ENCODE peak calls at places on chromosomes 4 and X, in six cellular contexts. X is endothelial cell, P is lower lobe of right lung, E is GM20000, S is mucosa of descending colon, F is CD14-positive monocyte. D is an unnamed sample.

GRCh38 chrX:1500701-1501624 is 36.0 kb downstream of the P2RY8 start:
- DNase-seq in P (no peak), F (no peak), E (peak; percentile 67), S (no peak), X (no peak), D (peak; percentile 74)

GRCh38 chr4:41209187-41209586 is 5.2 kb downstream of the APBB2 start:
- DNase-seq in X (no peak), P (no peak), S (peak; percentile 67), E (no peak), F (no peak), D (no peak)

GRCh38 chr4:73607375-73608026 is 12.7 kb downstream of the RASSF6 start:
- DNase-seq in X (no peak), E (no peak), S (no peak), P (no peak), F (no peak), D (no peak)

GRCh38 chr4:103197765-103198110 is 405 bp downstream of the CENPE start:
- DNase-seq in X (no peak), P (no peak), F (no peak), E (no peak), S (no peak), D (no peak)

GRCh38 chrX:9182041-9182440 is 148.1 kb upstream of the FAM9B start:
- DNase-seq in P (no peak), F (no peak), E (no peak), X (no peak), S (no peak), D (no peak)

GRCh38 chr4:52198356-52198755 is 147.3 kb downstream of the SPATA18 start:
- DNase-seq in F (no peak), S (no peak), X (no peak), E (no peak), P (no peak), D (no peak)

GRCh38 chrX:63115196-63115595 is 235.9 kb downstream of the SPIN4 start:
- DNase-seq in F (no peak), P (no peak), X (no peak), E (no peak), S (no peak), D (no peak)

GRCh38 chrX:153723351-153724251 is 586 bp downstream of the BCAP31 start:
- DNase-seq in X (peak; percentile 42), E (peak; percentile 74), S (peak; percentile 50), F (no peak), P (peak; percentile 65), D (no peak)

GRCh38 chr4:121358473-121358872 is 22.3 kb downstream of the QRFPR start:
- DNase-seq in S (no peak), X (no peak), P (no peak), E (no peak), F (no peak), D (no peak)

GRCh38 chr4:29224911-29225310 is 1495.3 kb upstream of the PCDH7 start:
- DNase-seq in S (no peak), F (no peak), X (no peak), E (no peak), P (no peak), D (no peak)

GRCh38 chr4:124940387-124940786 is 227.9 kb upstream of the ANKRD50 start:
- DNase-seq in F (no peak), S (no peak), P (no peak), E (no peak), X (no peak), D (no peak)

GRCh38 chrX:39336709-39337294 is 535.5 kb downstream of the MID1IP1 start:
- DNase-seq in F (no peak), P (no peak), X (no peak), S (peak; percentile 31), E (peak; percentile 20), D (no peak)

GRCh38 chrX:130746709-130747347 is 156.2 kb downstream of the ENOX2 start:
- DNase-seq in S (no peak), E (no peak), F (no peak), P (no peak), X (no peak), D (no peak)

GRCh38 chr4:48129307-48130014 is 4.6 kb downstream of the TXK start:
- DNase-seq in P (no peak), F (no peak), X (no peak), S (peak; percentile 41), E (no peak), D (no peak)

GRCh38 chr4:82201805-82202636 is 171.8 kb downstream of the HNRNPD start:
- DNase-seq in X (peak; percentile 68), S (peak; percentile 71), F (no peak), E (no peak), P (no peak), D (no peak)

GRCh38 chr4:151103758-151104157 is 4.3 kb downstream of the RPS3A start:
- DNase-seq in X (no peak), F (no peak), S (no peak), P (no peak), E (no peak), D (no peak)

GRCh38 chrX:68997911-68998310 is 167.3 kb downstream of the PJA1 start:
- DNase-seq in S (peak; percentile 29), E (no peak), F (no peak), X (no peak), P (no peak), D (no peak)

GRCh38 chr4:90181644-90182043 is 54.5 kb downstream of the CCSER1 start:
- DNase-seq in P (no peak), S (peak; percentile 9), F (no peak), E (no peak), X (no peak), D (no peak)

GRCh38 chr4:96342790-96343455 is 503.0 kb downstream of the PDHA2 start:
- DNase-seq in X (no peak), E (no peak), P (no peak), S (no peak), F (no peak), D (no peak)

GRCh38 chrX:68413254-68413653 is 20.0 kb downstream of the OPHN1 start:
- DNase-seq in P (no peak), X (no peak), E (no peak), F (no peak), S (no peak), D (no peak)

GRCh38 chr4:92303621-92304027 is at the start of gene GRID2:
- DNase-seq in F (no peak), X (peak; percentile 60), S (no peak), E (no peak), P (no peak), D (no peak)

GRCh38 chrX:10109695-10110094 is 47.1 kb upstream of the CLCN4 start:
- DNase-seq in X (no peak), P (no peak), S (peak; percentile 35), F (no peak), E (no peak), D (no peak)

GRCh38 chr4:134421734-134422133 is 220.1 kb upstream of the PABPC4L start:
- DNase-seq in P (no peak), F (no peak), S (no peak), E (no peak), X (no peak), D (no peak)

GRCh38 chr4:4308800-4309441 is 18.9 kb downstream of the ZBTB49 start:
- DNase-seq in F (no peak), E (no peak), P (no peak), S (no peak), X (no peak), D (no peak)

GRCh38 chr4:153577053-153577452 is 107.0 kb upstream of the TLR2 start:
- DNase-seq in X (no peak), S (peak; percentile 62), P (no peak), E (no peak), F (no peak), D (no peak)

GRCh38 chrX:33307954-33308353 is 96.6 kb upstream of the DMD start:
- DNase-seq in X (no peak), S (no peak), E (no peak), F (no peak), P (no peak), D (no peak)

GRCh38 chr4:102247041-102247440 is 98.2 kb downstream of the SLC39A8 start:
- DNase-seq in E (no peak), S (no peak), F (no peak), X (no peak), P (no peak), D (no peak)

GRCh38 chr4:142044271-142044670 is 407.9 kb downstream of the IL15 start:
- DNase-seq in S (no peak), F (no peak), E (no peak), X (no peak), P (no peak), D (no peak)

GRCh38 chrX:53319614-53320542 is 38.5 kb upstream of the IQSEC2 start:
- DNase-seq in X (no peak), S (no peak), E (no peak), P (no peak), F (no peak), D (no peak)

DNA sequence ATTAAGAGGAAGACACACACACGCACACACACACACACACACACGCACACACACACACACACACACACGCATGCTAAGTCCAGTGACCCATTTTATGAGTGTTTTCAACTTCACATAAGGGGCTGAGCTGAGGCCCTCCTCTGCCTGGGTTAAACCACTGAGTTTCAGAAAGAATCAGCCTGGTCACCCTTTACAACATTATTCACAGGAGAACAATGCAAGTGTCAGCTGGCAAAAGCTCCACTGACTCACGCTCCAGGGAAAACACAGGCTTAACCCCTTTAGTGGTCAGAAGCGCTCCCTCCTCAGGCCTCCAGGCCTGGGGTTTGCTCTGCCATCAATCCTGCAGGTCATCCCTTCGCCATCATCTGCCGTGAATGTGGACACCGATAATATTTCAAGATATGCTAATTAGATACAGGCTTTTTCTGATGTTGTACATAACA is 46.9 kb downstream of the ACOX3 start:
- DNase-seq in P (no peak), E (no peak), S (peak; percentile 50), F (no peak), X (no peak), D (no peak)
- TF ChIP-seq CTCF in P (no peak), E (no peak), S (no peak), F (no peak), X (no peak), D (no peak)

GRCh38 chr4:173357939-173358338 is 12.8 kb upstream of the SAP30 start:
- DNase-seq in F (no peak), X (no peak), P (no peak), E (no peak), S (no peak), D (no peak)
- TF ChIP-seq CTCF in F (no peak), X (no peak), P (no peak), E (no peak), S (no peak), D (no peak)

GRCh38 chr4:37537484-37537883 is 148.7 kb downstream of the RELL1 start:
- DNase-seq in F (no peak), S (no peak), E (no peak), X (no peak), P (no peak), D (no peak)

GRCh38 chr4:37540486-37540885 is 145.7 kb downstream of the RELL1 start:
- DNase-seq in X (no peak), E (no peak), P (no peak), F (no peak), S (no peak), D (no peak)

GRCh38 chr4:37538931-37539330 is 147.2 kb downstream of the RELL1 start:
- DNase-seq in X (no peak), S (no peak), E (no peak), P (no peak), F (no peak), D (no peak)

GRCh38 chr4:37542749-37543148 is 143.4 kb downstream of the RELL1 start:
- DNase-seq in E (no peak), P (no peak), S (no peak), X (no peak), F (no peak), D (no peak)

GRCh38 chr4:37541956-37542355 is 144.2 kb downstream of the RELL1 start:
- DNase-seq in S (no peak), E (no peak), X (no peak), F (no peak), P (no peak), D (no peak)
- TF ChIP-seq CTCF in S (no peak), E (no peak), X (no peak), F (no peak), P (no peak), D (no peak)

GRCh38 chr4:157014621-157015591 is 43.3 kb upstream of the PDGFC start:
- DNase-seq in E (no peak), F (no peak), X (no peak), P (no peak), S (no peak), D (no peak)
- TF ChIP-seq CTCF in E (no peak), F (no peak), X (no peak), P (no peak), S (no peak), D (no peak)